ENCODE peak calls at places on chromosome 13, in seven cellular contexts. One of them, this sample, is unnamed.

GRCh38 chr13:35283856-35284255 is 192.6 kb downstream of the MAB21L1 start:
- DNase-seq in tibial nerve: no peak
- DNase-seq in transverse colon: peak; percentile 8
- DNase-seq in HepG2: peak; percentile 80
- DNase-seq in upper lobe of left lung: no peak
- DNase-seq in ovary: no peak
- DNase-seq in H1: no peak
- DNase-seq in this sample: no peak

GRCh38 chr13:97425570-97425969 is 8.4 kb upstream of the RAP2A start:
- DNase-seq in tibial nerve: no peak
- DNase-seq in ovary: no peak
- DNase-seq in HepG2: no peak
- DNase-seq in upper lobe of left lung: no peak
- DNase-seq in transverse colon: no peak
- DNase-seq in H1: no peak
- DNase-seq in this sample: no peak

GRCh38 chr13:101654916-101655315 is 202.4 kb downstream of the ITGBL1 start:
- DNase-seq in upper lobe of left lung: no peak
- DNase-seq in tibial nerve: no peak
- DNase-seq in H1: no peak
- DNase-seq in ovary: no peak
- DNase-seq in HepG2: no peak
- DNase-seq in transverse colon: no peak
- DNase-seq in this sample: no peak

GRCh38 chr13:93766719-93767118 is 540.1 kb downstream of the GPC6 start:
- DNase-seq in H1: no peak
- DNase-seq in upper lobe of left lung: no peak
- DNase-seq in HepG2: no peak
- DNase-seq in tibial nerve: no peak
- DNase-seq in transverse colon: no peak
- DNase-seq in ovary: no peak
- DNase-seq in this sample: no peak

GRCh38 chr13:58134012-58134411 is 502.5 kb downstream of the PCDH17 start:
- DNase-seq in HepG2: no peak
- DNase-seq in H1: no peak
- DNase-seq in transverse colon: no peak
- DNase-seq in upper lobe of left lung: no peak
- DNase-seq in tibial nerve: no peak
- DNase-seq in ovary: no peak
- DNase-seq in this sample: no peak

GRCh38 chr13:112720814-112721197 is 31.0 kb downstream of the ATP11A start:
- DNase-seq in HepG2: no peak
- DNase-seq in H1: no peak
- DNase-seq in upper lobe of left lung: no peak
- DNase-seq in ovary: no peak
- DNase-seq in transverse colon: no peak
- DNase-seq in tibial nerve: no peak
- DNase-seq in this sample: no peak

GRCh38 chr13:44169018-44169909 is 204.4 kb upstream of the SERP2 start:
- DNase-seq in tibial nerve: no peak
- DNase-seq in transverse colon: no peak
- DNase-seq in ovary: no peak
- DNase-seq in upper lobe of left lung: no peak
- DNase-seq in HepG2: no peak
- DNase-seq in H1: no peak
- DNase-seq in this sample: no peak

GRCh38 chr13:50485979-50486935 is 357.2 kb downstream of the DLEU7 start:
- DNase-seq in H1: no peak
- DNase-seq in ovary: no peak
- DNase-seq in upper lobe of left lung: no peak
- DNase-seq in HepG2: no peak
- DNase-seq in tibial nerve: no peak
- DNase-seq in transverse colon: no peak
- DNase-seq in this sample: no peak

GRCh38 chr13:40981361-40981760 is 37.8 kb downstream of the ELF1 start:
- DNase-seq in ovary: no peak
- DNase-seq in transverse colon: no peak
- DNase-seq in HepG2: no peak
- DNase-seq in H1: no peak
- DNase-seq in tibial nerve: no peak
- DNase-seq in upper lobe of left lung: no peak
- DNase-seq in this sample: no peak

GRCh38 chr13:42574435-42575311 is 721 bp downstream of the TNFSF11 start:
- DNase-seq in ovary: no peak
- DNase-seq in HepG2: no peak
- DNase-seq in H1: no peak
- DNase-seq in transverse colon: no peak
- DNase-seq in tibial nerve: no peak
- DNase-seq in upper lobe of left lung: no peak
- DNase-seq in this sample: no peak

GRCh38 chr13:59409651-59410200 is 754.0 kb downstream of the DIAPH3 start:
- DNase-seq in ovary: no peak
- DNase-seq in tibial nerve: no peak
- DNase-seq in transverse colon: no peak
- DNase-seq in HepG2: no peak
- DNase-seq in upper lobe of left lung: no peak
- DNase-seq in H1: no peak
- DNase-seq in this sample: no peak

GRCh38 chr13:83702021-83702420 is 180.3 kb downstream of the SLITRK1 start:
- DNase-seq in HepG2: no peak
- DNase-seq in tibial nerve: no peak
- DNase-seq in H1: no peak
- DNase-seq in upper lobe of left lung: no peak
- DNase-seq in ovary: no peak
- DNase-seq in transverse colon: no peak
- DNase-seq in this sample: no peak

GRCh38 chr13:95164830-95165229 is 136.4 kb downstream of the ABCC4 start:
- DNase-seq in HepG2: no peak
- DNase-seq in transverse colon: peak; percentile 72
- DNase-seq in tibial nerve: no peak
- DNase-seq in ovary: no peak
- DNase-seq in H1: no peak
- DNase-seq in upper lobe of left lung: no peak
- DNase-seq in this sample: no peak

GRCh38 chr13:42320375-42320787 is 48.4 kb downstream of the AKAP11 start:
- DNase-seq in ovary: no peak
- DNase-seq in H1: no peak
- DNase-seq in HepG2: no peak
- DNase-seq in tibial nerve: no peak
- DNase-seq in transverse colon: no peak
- DNase-seq in upper lobe of left lung: no peak
- DNase-seq in this sample: no peak

GRCh38 chr13:66933994-66934393 is 296.1 kb downstream of the PCDH9 start:
- DNase-seq in transverse colon: no peak
- DNase-seq in HepG2: no peak
- DNase-seq in tibial nerve: no peak
- DNase-seq in ovary: no peak
- DNase-seq in H1: no peak
- DNase-seq in upper lobe of left lung: no peak
- DNase-seq in this sample: no peak

GRCh38 chr13:80239571-80240255 is 101.2 kb downstream of the SPRY2 start:
- DNase-seq in upper lobe of left lung: no peak
- DNase-seq in tibial nerve: no peak
- DNase-seq in HepG2: no peak
- DNase-seq in ovary: no peak
- DNase-seq in H1: no peak
- DNase-seq in transverse colon: no peak
- DNase-seq in this sample: no peak

GRCh38 chr13:40576369-40576768 is 90.1 kb downstream of the FOXO1 start:
- DNase-seq in tibial nerve: no peak
- DNase-seq in H1: no peak
- DNase-seq in upper lobe of left lung: no peak
- DNase-seq in HepG2: no peak
- DNase-seq in transverse colon: no peak
- DNase-seq in ovary: no peak
- DNase-seq in this sample: no peak

GRCh38 chr13:109687559-109688448 is 98.6 kb downstream of the IRS2 start:
- DNase-seq in transverse colon: peak; percentile 77
- DNase-seq in H1: no peak
- DNase-seq in tibial nerve: no peak
- DNase-seq in ovary: no peak
- DNase-seq in HepG2: no peak
- DNase-seq in upper lobe of left lung: no peak
- DNase-seq in this sample: no peak

GRCh38 chr13:44759723-44760360 is 183.7 kb upstream of the TSC22D1 start:
- DNase-seq in HepG2: peak; percentile 21
- DNase-seq in ovary: no peak
- DNase-seq in transverse colon: no peak
- DNase-seq in upper lobe of left lung: peak; percentile 70
- DNase-seq in H1: no peak
- DNase-seq in tibial nerve: no peak
- DNase-seq in this sample: no peak

GRCh38 chr13:94917814-94918213 is 205.5 kb upstream of the SOX21 start:
- DNase-seq in upper lobe of left lung: no peak
- DNase-seq in HepG2: no peak
- DNase-seq in ovary: no peak
- DNase-seq in H1: peak; percentile 9
- DNase-seq in transverse colon: no peak
- DNase-seq in tibial nerve: no peak
- DNase-seq in this sample: no peak

GRCh38 chr13:26719356-26719945 is 41.1 kb downstream of the GPR12 start:
- DNase-seq in tibial nerve: no peak
- DNase-seq in upper lobe of left lung: no peak
- DNase-seq in ovary: no peak
- DNase-seq in HepG2: no peak
- DNase-seq in transverse colon: no peak
- DNase-seq in H1: no peak
- DNase-seq in this sample: no peak

GRCh38 chr13:30572859-30573275 is 44.9 kb upstream of the USPL1 start:
- DNase-seq in upper lobe of left lung: peak; percentile 35
- DNase-seq in ovary: no peak
- DNase-seq in H1: no peak
- DNase-seq in tibial nerve: no peak
- DNase-seq in HepG2: peak; percentile 12
- DNase-seq in transverse colon: no peak
- DNase-seq in this sample: no peak

DNA sequence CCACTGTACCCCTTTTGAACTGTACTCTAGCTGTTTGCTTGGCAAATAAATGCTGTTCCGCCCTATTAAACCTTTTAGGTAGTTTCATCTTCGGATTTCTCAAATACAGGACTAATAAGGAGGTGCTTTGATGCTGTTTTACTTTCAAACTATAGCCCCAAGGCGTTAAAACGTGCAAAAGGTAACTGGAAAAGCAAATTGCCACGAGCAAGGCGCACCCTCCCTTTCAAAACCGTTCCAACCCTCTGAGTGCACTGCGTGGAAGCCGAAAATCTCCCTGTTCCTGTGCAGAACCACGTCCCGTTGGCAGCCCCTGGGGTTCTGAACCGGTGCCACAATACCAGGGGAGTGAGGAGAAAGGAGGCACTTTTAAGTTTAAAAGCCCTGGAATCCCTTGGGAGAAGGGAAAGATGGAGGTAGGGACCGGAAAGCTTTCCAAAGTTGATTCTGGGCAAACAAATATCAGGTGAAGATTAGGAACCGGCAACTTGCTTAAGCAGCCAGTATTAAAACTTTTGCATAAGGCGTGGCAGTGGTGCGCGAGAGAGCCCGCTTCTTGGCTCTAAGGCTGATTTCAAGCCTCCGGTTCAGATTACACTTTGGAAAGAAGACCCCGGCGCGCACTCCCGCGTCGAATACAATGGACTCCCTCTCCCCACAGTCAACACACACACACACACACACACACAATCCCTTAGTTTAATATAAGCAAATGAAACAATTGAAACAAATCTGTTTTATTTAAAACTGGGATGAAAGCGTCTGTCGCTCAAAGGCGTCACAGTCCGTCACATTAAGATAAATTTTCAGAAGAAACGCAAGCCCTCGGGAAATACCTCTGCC is 9.5 kb downstream of the POU4F1 start:
- DNase-seq in HepG2: no peak
- DNase-seq in H1: no peak
- DNase-seq in transverse colon: no peak
- DNase-seq in tibial nerve: no peak
- DNase-seq in upper lobe of left lung: no peak
- DNase-seq in ovary: no peak
- DNase-seq in this sample: no peak
- H3K27me3 ChIP-seq in HepG2: peaks cover 41% of the 10 kb centered on the region
- H3K27me3 ChIP-seq in H1: peaks cover 77% of the 10 kb centered on the region
- H3K27me3 ChIP-seq in transverse colon: peaks cover 100% of the 10 kb centered on the region
- H3K27me3 ChIP-seq in tibial nerve: peaks cover 100% of the 10 kb centered on the region
- H3K27me3 ChIP-seq in upper lobe of left lung: peaks cover 51% of the 10 kb centered on the region
- H3K27me3 ChIP-seq in ovary: no peaks in the 10 kb centered on the region
- H3K27me3 ChIP-seq in this sample: peaks cover 54% of the 10 kb centered on the region

GRCh38 chr13:46622013-46622917 is 69.3 kb downstream of the LRCH1 start:
- DNase-seq in ovary: no peak
- DNase-seq in transverse colon: no peak
- DNase-seq in HepG2: peak; percentile 10
- DNase-seq in upper lobe of left lung: no peak
- DNase-seq in H1: no peak
- DNase-seq in tibial nerve: no peak
- DNase-seq in this sample: no peak
- H3K27ac ChIP-seq in ovary: no peak overlapping the region
- H3K27ac ChIP-seq in transverse colon: peak overlapping the region; percentile 59
- H3K27ac ChIP-seq in HepG2: no peak overlapping the region
- H3K27ac ChIP-seq in upper lobe of left lung: no peak overlapping the region
- H3K27ac ChIP-seq in H1: no peak overlapping the region
- H3K27ac ChIP-seq in tibial nerve: no peak overlapping the region
- H3K27ac ChIP-seq in this sample: peak overlapping the region; percentile 73

GRCh38 chr13:77894743-77895142 is 23.9 kb downstream of the EDNRB start:
- DNase-seq in H1: no peak
- DNase-seq in transverse colon: no peak
- DNase-seq in HepG2: no peak
- DNase-seq in ovary: no peak
- DNase-seq in tibial nerve: no peak
- DNase-seq in upper lobe of left lung: no peak
- DNase-seq in this sample: no peak

GRCh38 chr13:77893066-77893465 is 25.6 kb downstream of the EDNRB start:
- DNase-seq in upper lobe of left lung: no peak
- DNase-seq in HepG2: no peak
- DNase-seq in H1: no peak
- DNase-seq in transverse colon: no peak
- DNase-seq in ovary: no peak
- DNase-seq in tibial nerve: no peak
- DNase-seq in this sample: no peak

GRCh38 chr13:77898097-77898496 is 20.5 kb downstream of the EDNRB start:
- DNase-seq in H1: no peak
- DNase-seq in transverse colon: no peak
- DNase-seq in HepG2: no peak
- DNase-seq in tibial nerve: no peak
- DNase-seq in upper lobe of left lung: no peak
- DNase-seq in ovary: no peak
- DNase-seq in this sample: no peak

GRCh38 chr13:77896977-77897376 is 21.7 kb downstream of the EDNRB start:
- DNase-seq in transverse colon: no peak
- DNase-seq in H1: no peak
- DNase-seq in ovary: no peak
- DNase-seq in tibial nerve: no peak
- DNase-seq in upper lobe of left lung: no peak
- DNase-seq in HepG2: no peak
- DNase-seq in this sample: no peak

GRCh38 chr13:77896536-77896935 is 22.1 kb downstream of the EDNRB start:
- DNase-seq in transverse colon: no peak
- DNase-seq in tibial nerve: peak; percentile 16
- DNase-seq in HepG2: no peak
- DNase-seq in ovary: no peak
- DNase-seq in H1: no peak
- DNase-seq in upper lobe of left lung: no peak
- DNase-seq in this sample: peak; percentile 63
- TF ChIP-seq EP300 in transverse colon: no peak
- TF ChIP-seq EP300 in tibial nerve: peak; percentile 81
- TF ChIP-seq EP300 in HepG2: no peak
- TF ChIP-seq EP300 in ovary: peak; percentile 69
- TF ChIP-seq EP300 in H1: no peak
- TF ChIP-seq EP300 in upper lobe of left lung: no peak
- TF ChIP-seq EP300 in this sample: no peak

GRCh38 chr13:25372275-25373081 is 704 bp downstream of the ATP8A2 start:
- DNase-seq in tibial nerve: no peak
- DNase-seq in transverse colon: no peak
- DNase-seq in HepG2: no peak
- DNase-seq in ovary: no peak
- DNase-seq in upper lobe of left lung: no peak
- DNase-seq in H1: no peak
- DNase-seq in this sample: no peak
- H3K27me3 ChIP-seq in tibial nerve: peaks cover 63% of the 10 kb centered on the region
- H3K27me3 ChIP-seq in transverse colon: peaks cover 85% of the 10 kb centered on the region
- H3K27me3 ChIP-seq in HepG2: peaks cover 54% of the 10 kb centered on the region
- H3K27me3 ChIP-seq in ovary: no peaks in the 10 kb centered on the region
- H3K27me3 ChIP-seq in upper lobe of left lung: peaks cover 23% of the 10 kb centered on the region
- H3K27me3 ChIP-seq in H1: peaks cover 36% of the 10 kb centered on the region
- H3K27me3 ChIP-seq in this sample: peaks cover 64% of the 10 kb centered on the region